ENCODE peak calls at places on chromosome 13, in six cellular contexts. One of them, this sample, is unnamed.

GRCh38 chr13:36709136-36709895 is 35.5 kb downstream of the SERTM1 start:
- DNase-seq in endothelial cell of umbilical vein: no peak
- DNase-seq in NB4: no peak
- DNase-seq in K562: no peak
- DNase-seq in HepG2: no peak
- DNase-seq in GM12878: no peak
- DNase-seq in this sample: no peak

GRCh38 chr13:77544365-77544764 is 8.9 kb downstream of the SCEL start:
- DNase-seq in endothelial cell of umbilical vein: peak
- DNase-seq in NB4: no peak
- DNase-seq in K562: no peak
- DNase-seq in HepG2: no peak
- DNase-seq in GM12878: no peak
- DNase-seq in this sample: no peak

GRCh38 chr13:93963266-93964131 is 516.0 kb downstream of the DCT start:
- DNase-seq in endothelial cell of umbilical vein: no peak
- DNase-seq in NB4: no peak
- DNase-seq in K562: no peak
- DNase-seq in HepG2: peak
- DNase-seq in GM12878: no peak
- DNase-seq in this sample: peak

GRCh38 chr13:93029536-93029935 is 197.1 kb upstream of the GPC6 start:
- DNase-seq in endothelial cell of umbilical vein: no peak
- DNase-seq in NB4: no peak
- DNase-seq in K562: no peak
- DNase-seq in HepG2: no peak
- DNase-seq in GM12878: no peak
- DNase-seq in this sample: no peak

GRCh38 chr13:66886248-66886647 is 343.9 kb downstream of the PCDH9 start:
- DNase-seq in endothelial cell of umbilical vein: no peak
- DNase-seq in NB4: no peak
- DNase-seq in K562: no peak
- DNase-seq in HepG2: no peak
- DNase-seq in GM12878: no peak
- DNase-seq in this sample: no peak

GRCh38 chr13:112750570-112750969 is 60.7 kb downstream of the ATP11A start:
- DNase-seq in endothelial cell of umbilical vein: no peak
- DNase-seq in NB4: no peak
- DNase-seq in K562: no peak
- DNase-seq in HepG2: no peak
- DNase-seq in GM12878: no peak
- DNase-seq in this sample: no peak

GRCh38 chr13:41064493-41064892 is 3.2 kb downstream of the WBP4 start:
- DNase-seq in endothelial cell of umbilical vein: peak
- DNase-seq in NB4: no peak
- DNase-seq in K562: no peak
- DNase-seq in HepG2: no peak
- DNase-seq in GM12878: no peak
- DNase-seq in this sample: no peak

GRCh38 chr13:111947026-111947810 is 119.7 kb upstream of the SOX1 start:
- DNase-seq in endothelial cell of umbilical vein: no peak
- DNase-seq in NB4: no peak
- DNase-seq in K562: no peak
- DNase-seq in HepG2: no peak
- DNase-seq in GM12878: no peak
- DNase-seq in this sample: no peak

GRCh38 chr13:99895428-99895998 is 76.1 kb downstream of the ZIC5 start:
- DNase-seq in endothelial cell of umbilical vein: peak
- DNase-seq in NB4: no peak
- DNase-seq in K562: no peak
- DNase-seq in HepG2: no peak
- DNase-seq in GM12878: no peak
- DNase-seq in this sample: no peak

GRCh38 chr13:51158923-51159322 is 47.8 kb upstream of the C13orf42 start:
- DNase-seq in endothelial cell of umbilical vein: peak
- DNase-seq in NB4: no peak
- DNase-seq in K562: no peak
- DNase-seq in HepG2: no peak
- DNase-seq in GM12878: no peak
- DNase-seq in this sample: no peak
- TF ChIP-seq MYC in endothelial cell of umbilical vein: no peak
- TF ChIP-seq MYC in NB4: no peak
- TF ChIP-seq MYC in K562: no peak
- TF ChIP-seq MYC in HepG2: no peak
- TF ChIP-seq MYC in GM12878: no peak
- TF ChIP-seq MYC in this sample: no peak

DNA sequence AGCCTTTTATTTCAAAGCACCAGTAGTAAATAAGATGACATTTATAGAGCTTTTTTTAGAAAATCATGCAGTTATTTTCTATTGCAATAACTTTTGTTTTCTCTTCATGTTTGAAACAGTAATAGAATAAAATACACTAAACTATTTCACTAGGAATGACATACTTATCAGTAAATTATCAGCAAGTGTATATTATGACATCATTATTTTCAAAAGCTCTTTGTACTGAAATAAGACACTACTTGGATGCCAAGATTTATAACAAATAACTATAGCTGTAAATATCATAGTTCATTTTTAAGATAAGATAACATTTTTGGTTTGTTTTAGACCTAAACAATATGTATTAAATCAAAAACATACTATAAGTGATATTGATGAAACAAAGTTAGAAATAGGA is 56.8 kb downstream of the STOML3 start:
- DNase-seq in endothelial cell of umbilical vein: no peak
- DNase-seq in NB4: no peak
- DNase-seq in K562: no peak
- DNase-seq in HepG2: no peak
- DNase-seq in GM12878: no peak
- DNase-seq in this sample: no peak
- TF ChIP-seq MAX in endothelial cell of umbilical vein: no peak
- TF ChIP-seq MAX in NB4: no peak
- TF ChIP-seq MAX in K562: no peak
- TF ChIP-seq MAX in HepG2: no peak
- TF ChIP-seq MAX in GM12878: no peak
- TF ChIP-seq MAX in this sample: no peak

GRCh38 chr13:109336730-109337129 is 449.7 kb downstream of the IRS2 start:
- DNase-seq in endothelial cell of umbilical vein: no peak
- DNase-seq in NB4: no peak
- DNase-seq in K562: no peak
- DNase-seq in HepG2: no peak
- DNase-seq in GM12878: no peak
- DNase-seq in this sample: peak
- TF ChIP-seq MYC in endothelial cell of umbilical vein: no peak
- TF ChIP-seq MYC in NB4: no peak
- TF ChIP-seq MYC in K562: no peak
- TF ChIP-seq MYC in HepG2: no peak
- TF ChIP-seq MYC in GM12878: no peak
- TF ChIP-seq MYC in this sample: no peak

GRCh38 chr13:80957019-80957650 is 616.2 kb upstream of the SPRY2 start:
- DNase-seq in endothelial cell of umbilical vein: peak
- DNase-seq in NB4: no peak
- DNase-seq in K562: no peak
- DNase-seq in HepG2: peak
- DNase-seq in GM12878: no peak
- DNase-seq in this sample: no peak

GRCh38 chr13:80965097-80965496 is 624.2 kb upstream of the SPRY2 start:
- DNase-seq in endothelial cell of umbilical vein: no peak
- DNase-seq in NB4: no peak
- DNase-seq in K562: no peak
- DNase-seq in HepG2: no peak
- DNase-seq in GM12878: no peak
- DNase-seq in this sample: no peak

GRCh38 chr13:80962173-80962572 is 621.2 kb upstream of the SPRY2 start:
- DNase-seq in endothelial cell of umbilical vein: peak
- DNase-seq in NB4: no peak
- DNase-seq in K562: no peak
- DNase-seq in HepG2: no peak
- DNase-seq in GM12878: no peak
- DNase-seq in this sample: no peak

DNA sequence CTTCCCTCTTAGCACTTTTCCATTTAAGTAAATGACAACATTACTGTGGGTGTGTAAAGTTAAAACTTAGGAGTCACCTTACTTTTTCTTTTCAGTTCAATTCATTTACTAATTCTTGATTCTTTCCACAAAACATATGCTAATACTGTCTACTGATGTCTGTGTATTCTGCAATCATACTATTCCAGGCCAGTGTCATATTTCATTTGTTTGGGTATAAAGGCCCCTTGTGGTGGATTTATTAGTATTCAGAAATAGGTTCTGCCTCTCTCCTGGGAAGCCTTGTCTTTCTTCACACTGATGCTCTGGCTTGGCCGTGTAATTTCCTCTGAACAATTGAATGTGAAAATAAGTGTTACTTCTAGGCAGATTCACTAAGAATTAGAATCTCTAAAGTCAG is 621.9 kb upstream of the SPRY2 start:
- DNase-seq in endothelial cell of umbilical vein: peak
- DNase-seq in NB4: no peak
- DNase-seq in K562: no peak
- DNase-seq in HepG2: no peak
- DNase-seq in GM12878: no peak
- DNase-seq in this sample: no peak
- TF ChIP-seq MAX in endothelial cell of umbilical vein: no peak
- TF ChIP-seq MAX in NB4: no peak
- TF ChIP-seq MAX in K562: no peak
- TF ChIP-seq MAX in HepG2: no peak
- TF ChIP-seq MAX in GM12878: no peak
- TF ChIP-seq MAX in this sample: no peak

DNA sequence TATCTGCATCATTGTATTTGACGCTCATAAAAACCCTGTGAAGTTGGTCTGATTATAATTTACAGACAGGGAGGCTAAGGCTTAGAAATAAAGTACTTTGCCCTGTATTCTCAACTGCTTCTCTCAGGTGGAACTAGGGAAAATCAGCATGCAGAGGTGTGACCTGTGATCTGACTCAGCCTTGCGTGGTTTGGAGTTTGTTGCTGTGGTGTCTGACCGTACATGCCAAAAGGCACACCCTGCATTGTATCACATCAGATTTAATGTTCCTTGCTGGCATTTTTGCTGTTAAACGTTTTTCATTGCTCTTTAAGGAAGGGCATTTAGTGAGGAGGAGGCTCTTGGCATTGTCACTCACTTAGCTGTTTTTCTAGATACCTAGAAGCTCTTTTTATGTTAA is 58.8 kb upstream of the C1QTNF9B start:
- DNase-seq in endothelial cell of umbilical vein: no peak
- DNase-seq in NB4: no peak
- DNase-seq in K562: no peak
- DNase-seq in HepG2: no peak
- DNase-seq in GM12878: no peak
- DNase-seq in this sample: no peak
- TF ChIP-seq MYC in endothelial cell of umbilical vein: no peak
- TF ChIP-seq MYC in NB4: no peak
- TF ChIP-seq MYC in K562: no peak
- TF ChIP-seq MYC in HepG2: no peak
- TF ChIP-seq MYC in GM12878: no peak
- TF ChIP-seq MYC in this sample: no peak

GRCh38 chr13:26914624-26915023 is 154.0 kb upstream of the GPR12 start:
- DNase-seq in endothelial cell of umbilical vein: no peak
- DNase-seq in NB4: peak
- DNase-seq in K562: no peak
- DNase-seq in HepG2: no peak
- DNase-seq in GM12878: peak
- DNase-seq in this sample: no peak
- TF ChIP-seq MAX in endothelial cell of umbilical vein: no peak
- TF ChIP-seq MAX in NB4: no peak
- TF ChIP-seq MAX in K562: no peak
- TF ChIP-seq MAX in HepG2: no peak
- TF ChIP-seq MAX in GM12878: no peak
- TF ChIP-seq MAX in this sample: no peak